ENCODE peak calls at places on chromosomes 3 and 15, in five cellular contexts. One of them, this sample, is unnamed.

GRCh38 chr3:145272684-145273083 is 888.3 kb downstream of the PLOD2 start:
- DNase-seq in H1: no peak
- DNase-seq in endothelial cell of umbilical vein: no peak
- DNase-seq in GM12878: no peak
- DNase-seq in GM23248: peak; percentile 2
- DNase-seq in this sample: no peak

GRCh38 chr15:56978898-56979662 is 60.6 kb downstream of the TCF12 start:
- DNase-seq in GM23248: peak; percentile 69
- DNase-seq in GM12878: no peak
- DNase-seq in endothelial cell of umbilical vein: peak; percentile 19
- DNase-seq in H1: no peak
- DNase-seq in this sample: no peak

GRCh38 chr3:150277444-150277843 is 130.7 kb upstream of the TSC22D2 start:
- DNase-seq in H1: no peak
- DNase-seq in GM12878: no peak
- DNase-seq in GM23248: no peak
- DNase-seq in endothelial cell of umbilical vein: no peak
- DNase-seq in this sample: no peak

GRCh38 chr3:136631424-136631823 is 120.8 kb downstream of the STAG1 start:
- DNase-seq in endothelial cell of umbilical vein: no peak
- DNase-seq in GM23248: no peak
- DNase-seq in H1: no peak
- DNase-seq in GM12878: no peak
- DNase-seq in this sample: peak; percentile 35

GRCh38 chr15:57541805-57542504 is 49.7 kb upstream of the MYZAP start:
- DNase-seq in GM12878: no peak
- DNase-seq in H1: no peak
- DNase-seq in GM23248: peak; percentile 85
- DNase-seq in endothelial cell of umbilical vein: peak; percentile 77
- DNase-seq in this sample: peak; percentile 83

GRCh38 chr15:35522061-35522460 is 23.9 kb downstream of the DPH6 start:
- DNase-seq in endothelial cell of umbilical vein: peak; percentile 85
- DNase-seq in GM23248: no peak
- DNase-seq in H1: no peak
- DNase-seq in GM12878: no peak
- DNase-seq in this sample: no peak

GRCh38 chr3:128906031-128906803 is 26.8 kb downstream of the ACAD9 start:
- DNase-seq in GM12878: no peak
- DNase-seq in H1: no peak
- DNase-seq in GM23248: no peak
- DNase-seq in endothelial cell of umbilical vein: no peak
- DNase-seq in this sample: no peak

GRCh38 chr3:184562146-184562861 is 719 bp downstream of the EPHB3 start:
- DNase-seq in GM12878: no peak
- DNase-seq in H1: no peak
- DNase-seq in endothelial cell of umbilical vein: no peak
- DNase-seq in GM23248: peak; percentile 66
- DNase-seq in this sample: no peak

GRCh38 chr3:174397848-174398247 is 461.3 kb upstream of the NAALADL2 start:
- DNase-seq in GM12878: no peak
- DNase-seq in GM23248: peak; percentile 46
- DNase-seq in endothelial cell of umbilical vein: peak; percentile 44
- DNase-seq in H1: no peak
- DNase-seq in this sample: peak; percentile 30

GRCh38 chr15:50024183-50024795 is 94.7 kb downstream of the ATP8B4 start:
- DNase-seq in H1: no peak
- DNase-seq in GM12878: no peak
- DNase-seq in GM23248: no peak
- DNase-seq in endothelial cell of umbilical vein: no peak
- DNase-seq in this sample: no peak

GRCh38 chr15:41926184-41927056 is 32.6 kb upstream of the SPTBN5 start:
- DNase-seq in GM12878: no peak
- DNase-seq in endothelial cell of umbilical vein: peak; percentile 32
- DNase-seq in H1: no peak
- DNase-seq in GM23248: peak; percentile 65
- DNase-seq in this sample: no peak

GRCh38 chr15:30953731-30954378 is 37.6 kb downstream of the MTMR10 start:
- DNase-seq in H1: peak; percentile 15
- DNase-seq in GM12878: no peak
- DNase-seq in endothelial cell of umbilical vein: peak; percentile 37
- DNase-seq in GM23248: peak; percentile 97
- DNase-seq in this sample: peak; percentile 66

GRCh38 chr3:112582242-112582874 is 20.5 kb downstream of the SLC35A5 start:
- DNase-seq in GM12878: no peak
- DNase-seq in GM23248: peak; percentile 78
- DNase-seq in H1: no peak
- DNase-seq in endothelial cell of umbilical vein: peak; percentile 77
- DNase-seq in this sample: peak; percentile 68

GRCh38 chr15:68053701-68053996 is 466 bp upstream of the PIAS1 start:
- DNase-seq in endothelial cell of umbilical vein: no peak
- DNase-seq in GM12878: no peak
- DNase-seq in GM23248: no peak
- DNase-seq in H1: no peak
- DNase-seq in this sample: no peak

GRCh38 chr15:37206690-37207089 is 106.3 kb upstream of the MEIS2 start:
- DNase-seq in H1: no peak
- DNase-seq in GM23248: no peak
- DNase-seq in GM12878: no peak
- DNase-seq in endothelial cell of umbilical vein: no peak
- DNase-seq in this sample: no peak

DNA sequence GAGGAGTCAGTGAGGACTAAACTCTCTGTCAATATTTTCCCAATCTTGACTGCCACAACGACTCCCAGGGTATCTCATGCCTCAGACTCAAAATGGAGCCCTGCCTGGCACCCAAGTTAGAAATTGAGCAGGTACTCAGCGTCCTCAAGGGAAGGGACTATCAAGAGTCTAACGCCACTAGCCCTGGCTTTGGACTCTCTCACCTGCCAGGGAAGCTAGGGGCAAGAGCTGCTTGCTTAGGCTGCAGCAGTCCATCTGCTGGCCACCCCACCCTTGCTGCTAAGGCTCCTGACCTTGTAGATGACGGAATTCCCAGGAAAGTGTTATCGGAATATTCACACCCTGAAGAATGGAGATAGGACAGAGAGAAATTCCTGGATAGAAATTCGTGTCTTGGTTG is 33.0 kb downstream of the ZIC4 start:
- DNase-seq in GM12878: no peak
- DNase-seq in endothelial cell of umbilical vein: no peak
- DNase-seq in H1: no peak
- DNase-seq in GM23248: no peak
- DNase-seq in this sample: no peak
- TF ChIP-seq EZH2 in GM12878: no peak
- TF ChIP-seq EZH2 in endothelial cell of umbilical vein: no peak
- TF ChIP-seq EZH2 in H1: peak; percentile 70
- TF ChIP-seq EZH2 in GM23248: no peak
- TF ChIP-seq EZH2 in this sample: no peak

GRCh38 chr3:155032918-155033317 is 47.2 kb upstream of the MME start:
- DNase-seq in endothelial cell of umbilical vein: peak; percentile 10
- DNase-seq in H1: no peak
- DNase-seq in GM12878: no peak
- DNase-seq in GM23248: peak; percentile 63
- DNase-seq in this sample: peak; percentile 43

GRCh38 chr3:155038203-155038554 is 41.9 kb upstream of the MME start:
- DNase-seq in GM23248: no peak
- DNase-seq in H1: no peak
- DNase-seq in GM12878: no peak
- DNase-seq in endothelial cell of umbilical vein: no peak
- DNase-seq in this sample: no peak

GRCh38 chr3:155035553-155035952 is 44.6 kb upstream of the MME start:
- DNase-seq in endothelial cell of umbilical vein: no peak
- DNase-seq in GM23248: no peak
- DNase-seq in GM12878: no peak
- DNase-seq in H1: no peak
- DNase-seq in this sample: no peak

GRCh38 chr3:155034786-155035185 is 45.3 kb upstream of the MME start:
- DNase-seq in endothelial cell of umbilical vein: peak; percentile 9
- DNase-seq in GM23248: no peak
- DNase-seq in H1: no peak
- DNase-seq in GM12878: no peak
- DNase-seq in this sample: no peak

DNA sequence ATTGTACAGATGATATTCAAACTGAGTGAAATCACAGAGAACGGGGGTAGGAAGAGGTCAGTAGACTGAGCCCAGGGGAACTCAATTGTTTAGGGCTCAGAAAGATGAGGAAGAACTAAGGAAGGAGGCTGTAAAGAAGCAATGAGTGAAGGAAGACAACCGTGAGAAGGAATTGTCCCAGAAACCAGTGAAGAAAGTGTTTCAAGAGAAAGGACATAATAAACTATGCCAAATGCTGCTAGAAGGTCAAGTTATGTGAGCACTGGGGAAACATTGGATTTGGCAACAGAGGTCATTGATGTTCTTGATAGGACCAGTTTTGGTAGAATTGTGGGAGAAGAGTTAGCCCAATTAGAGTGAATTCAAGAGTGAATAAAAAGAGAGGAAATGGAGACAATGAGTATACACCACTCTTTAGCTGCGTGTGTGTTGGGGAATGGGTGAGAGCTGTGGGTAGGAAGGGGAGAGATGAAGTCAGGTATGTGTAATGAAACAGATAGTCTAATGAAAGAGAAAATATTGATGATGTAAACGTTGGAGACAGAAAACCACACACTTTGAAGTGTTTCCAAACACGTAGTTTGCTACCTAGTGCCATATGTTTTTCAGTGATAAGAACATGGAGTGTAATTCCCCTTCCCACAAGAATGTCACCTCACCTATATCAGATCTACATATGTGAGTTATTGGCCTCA is 42.5 kb upstream of the MME start:
- DNase-seq in endothelial cell of umbilical vein: no peak
- DNase-seq in GM23248: no peak
- DNase-seq in GM12878: no peak
- DNase-seq in H1: no peak
- DNase-seq in this sample: no peak
- TF ChIP-seq EZH2 in endothelial cell of umbilical vein: no peak
- TF ChIP-seq EZH2 in GM23248: no peak
- TF ChIP-seq EZH2 in GM12878: no peak
- TF ChIP-seq EZH2 in H1: no peak
- TF ChIP-seq EZH2 in this sample: no peak

GRCh38 chr15:51341366-51342248 is at the start of gene GLDN:
- DNase-seq in GM23248: peak; percentile 66
- DNase-seq in endothelial cell of umbilical vein: no peak
- DNase-seq in H1: peak; percentile 27
- DNase-seq in GM12878: no peak
- DNase-seq in this sample: no peak
- TF ChIP-seq EZH2 in GM23248: no peak
- TF ChIP-seq EZH2 in endothelial cell of umbilical vein: peak; percentile 90
- TF ChIP-seq EZH2 in H1: peak; percentile 68
- TF ChIP-seq EZH2 in GM12878: no peak
- TF ChIP-seq EZH2 in this sample: no peak

GRCh38 chr3:53154731-53155320 is 6.2 kb upstream of the PRKCD start:
- DNase-seq in endothelial cell of umbilical vein: no peak
- DNase-seq in GM12878: no peak
- DNase-seq in GM23248: no peak
- DNase-seq in H1: no peak
- DNase-seq in this sample: no peak
- TF ChIP-seq EZH2 in endothelial cell of umbilical vein: no peak
- TF ChIP-seq EZH2 in GM12878: no peak
- TF ChIP-seq EZH2 in GM23248: no peak
- TF ChIP-seq EZH2 in H1: no peak
- TF ChIP-seq EZH2 in this sample: no peak

DNA sequence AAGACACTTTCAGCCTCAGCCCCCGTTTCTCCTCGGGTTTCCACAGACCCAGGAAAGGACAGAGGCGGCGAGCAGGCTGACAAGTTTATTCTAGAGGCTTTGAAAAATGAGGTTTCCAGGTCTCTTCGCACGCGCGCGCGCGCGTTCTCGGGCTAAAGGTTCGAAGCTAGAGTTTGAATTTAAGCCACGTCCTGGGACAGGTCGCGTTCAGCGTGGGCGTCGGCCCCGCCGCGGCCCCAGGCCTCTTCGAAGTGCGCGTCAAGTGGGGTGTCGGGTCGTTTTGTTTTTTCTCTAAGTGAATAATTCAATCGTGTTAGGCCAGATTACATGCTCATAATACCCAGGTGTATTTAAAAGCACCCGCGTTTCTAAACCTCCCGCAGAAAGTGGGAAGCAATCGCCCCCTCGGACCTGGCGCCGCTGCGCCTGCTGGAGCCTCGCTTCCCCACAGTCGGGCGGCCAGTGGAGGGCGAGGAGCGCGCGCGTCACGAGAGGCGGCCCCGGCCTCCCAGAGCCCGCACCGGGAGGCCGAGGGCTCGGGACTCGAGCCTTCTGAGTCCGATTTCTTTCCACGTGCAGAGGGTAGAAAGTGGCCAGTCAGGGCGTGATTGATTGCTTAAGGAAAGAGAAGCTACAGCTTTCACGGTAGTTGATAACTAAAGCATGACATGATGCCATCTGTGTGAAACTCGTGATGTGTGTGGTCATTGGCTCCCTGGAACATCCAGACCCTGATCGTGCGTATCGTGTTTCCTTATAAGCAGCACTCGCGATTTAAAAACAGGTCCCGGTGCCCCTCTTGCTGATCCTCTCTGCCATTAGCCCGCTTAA is 15.8 kb upstream of the SOX2 start:
- DNase-seq in H1: no peak
- DNase-seq in endothelial cell of umbilical vein: peak; percentile 25
- DNase-seq in GM23248: peak; percentile 17
- DNase-seq in GM12878: no peak
- DNase-seq in this sample: no peak
- TF ChIP-seq EZH2 in H1: peak; percentile 75
- TF ChIP-seq EZH2 in endothelial cell of umbilical vein: no peak
- TF ChIP-seq EZH2 in GM23248: no peak
- TF ChIP-seq EZH2 in GM12878: no peak
- TF ChIP-seq EZH2 in this sample: peak; percentile 67

GRCh38 chr15:96409231-96410138 is 79.0 kb downstream of the NR2F2 start:
- DNase-seq in H1: no peak
- DNase-seq in endothelial cell of umbilical vein: peak; percentile 26
- DNase-seq in GM23248: peak; percentile 42
- DNase-seq in GM12878: no peak
- DNase-seq in this sample: no peak
- TF ChIP-seq EZH2 in H1: peak; percentile 97
- TF ChIP-seq EZH2 in endothelial cell of umbilical vein: peak; percentile 66
- TF ChIP-seq EZH2 in GM23248: peak; percentile 100
- TF ChIP-seq EZH2 in GM12878: no peak
- TF ChIP-seq EZH2 in this sample: no peak

GRCh38 chr3:12729313-12729676 is 29.8 kb downstream of the TMEM40 start:
- DNase-seq in endothelial cell of umbilical vein: no peak
- DNase-seq in H1: no peak
- DNase-seq in GM12878: no peak
- DNase-seq in GM23248: no peak
- DNase-seq in this sample: no peak

GRCh38 chr3:12727937-12728336 is 31.1 kb downstream of the TMEM40 start:
- DNase-seq in GM23248: no peak
- DNase-seq in GM12878: no peak
- DNase-seq in endothelial cell of umbilical vein: no peak
- DNase-seq in H1: no peak
- DNase-seq in this sample: no peak

GRCh38 chr3:12725436-12725835 is 33.6 kb downstream of the TMEM40 start:
- DNase-seq in GM12878: no peak
- DNase-seq in GM23248: no peak
- DNase-seq in H1: no peak
- DNase-seq in endothelial cell of umbilical vein: no peak
- DNase-seq in this sample: no peak

GRCh38 chr3:12724794-12725193 is 34.3 kb downstream of the TMEM40 start:
- DNase-seq in H1: no peak
- DNase-seq in GM23248: peak; percentile 21
- DNase-seq in GM12878: no peak
- DNase-seq in endothelial cell of umbilical vein: no peak
- DNase-seq in this sample: peak; percentile 12

GRCh38 chr3:12727481-12727880 is 31.6 kb downstream of the TMEM40 start:
- DNase-seq in GM23248: no peak
- DNase-seq in GM12878: no peak
- DNase-seq in H1: no peak
- DNase-seq in endothelial cell of umbilical vein: no peak
- DNase-seq in this sample: no peak
- TF ChIP-seq EZH2 in GM23248: no peak
- TF ChIP-seq EZH2 in GM12878: no peak
- TF ChIP-seq EZH2 in H1: no peak
- TF ChIP-seq EZH2 in endothelial cell of umbilical vein: no peak
- TF ChIP-seq EZH2 in this sample: no peak

This sample was measured in A673.